ENCODE peak calls at places on chromosome 2, in nine cellular contexts. One of them, this sample, is unnamed.

GRCh38 chr2:69227717-69228116 is 159.3 kb downstream of the GFPT1 start:
- DNase-seq in HTR-8/SVneo: no peak
- DNase-seq in CMK: no peak
- DNase-seq in HT1080: no peak
- DNase-seq in C1 segment of cervical spinal cord: no peak
- DNase-seq in stimulated activated CD4-positive, alpha-beta T cell treated with anti-CD3 and anti-CD28 coated beads, TNF-alpha, amount 100 ng/mL, for 24 hours: no peak
- DNase-seq in lung microvascular endothelial cell: no peak
- DNase-seq in occipital lobe: no peak
- DNase-seq in astrocyte: no peak
- DNase-seq in this sample: no peak

GRCh38 chr2:172093416-172094318 is 8.4 kb downstream of the DLX1 start:
- DNase-seq in CMK: no peak
- DNase-seq in astrocyte: no peak
- DNase-seq in C1 segment of cervical spinal cord: no peak
- DNase-seq in occipital lobe: no peak
- DNase-seq in HTR-8/SVneo: no peak
- DNase-seq in HT1080: no peak
- DNase-seq in lung microvascular endothelial cell: no peak
- DNase-seq in stimulated activated CD4-positive, alpha-beta T cell treated with anti-CD3 and anti-CD28 coated beads, TNF-alpha, amount 100 ng/mL, for 24 hours: no peak
- DNase-seq in this sample: no peak

GRCh38 chr2:234694244-234695013 is 197.5 kb upstream of the ARL4C start:
- DNase-seq in CMK: no peak
- DNase-seq in astrocyte: peak
- DNase-seq in occipital lobe: no peak
- DNase-seq in stimulated activated CD4-positive, alpha-beta T cell treated with anti-CD3 and anti-CD28 coated beads, TNF-alpha, amount 100 ng/mL, for 24 hours: no peak
- DNase-seq in HT1080: peak
- DNase-seq in lung microvascular endothelial cell: peak
- DNase-seq in C1 segment of cervical spinal cord: no peak
- DNase-seq in HTR-8/SVneo: peak
- DNase-seq in this sample: no peak

GRCh38 chr2:84741182-84741822 is 139.6 kb downstream of the TRABD2A start:
- DNase-seq in stimulated activated CD4-positive, alpha-beta T cell treated with anti-CD3 and anti-CD28 coated beads, TNF-alpha, amount 100 ng/mL, for 24 hours: peak
- DNase-seq in HT1080: peak
- DNase-seq in astrocyte: no peak
- DNase-seq in occipital lobe: no peak
- DNase-seq in CMK: peak
- DNase-seq in C1 segment of cervical spinal cord: no peak
- DNase-seq in HTR-8/SVneo: peak
- DNase-seq in lung microvascular endothelial cell: peak
- DNase-seq in this sample: no peak

GRCh38 chr2:165814473-165814872 is 20.4 kb upstream of the GALNT3 start:
- DNase-seq in stimulated activated CD4-positive, alpha-beta T cell treated with anti-CD3 and anti-CD28 coated beads, TNF-alpha, amount 100 ng/mL, for 24 hours: no peak
- DNase-seq in astrocyte: no peak
- DNase-seq in CMK: no peak
- DNase-seq in HTR-8/SVneo: no peak
- DNase-seq in HT1080: no peak
- DNase-seq in occipital lobe: no peak
- DNase-seq in C1 segment of cervical spinal cord: no peak
- DNase-seq in lung microvascular endothelial cell: no peak
- DNase-seq in this sample: no peak

GRCh38 chr2:232981356-232981755 is 31.7 kb downstream of the NGEF start:
- DNase-seq in C1 segment of cervical spinal cord: no peak
- DNase-seq in HT1080: no peak
- DNase-seq in CMK: no peak
- DNase-seq in astrocyte: no peak
- DNase-seq in HTR-8/SVneo: no peak
- DNase-seq in occipital lobe: no peak
- DNase-seq in stimulated activated CD4-positive, alpha-beta T cell treated with anti-CD3 and anti-CD28 coated beads, TNF-alpha, amount 100 ng/mL, for 24 hours: no peak
- DNase-seq in lung microvascular endothelial cell: no peak
- DNase-seq in this sample: no peak

GRCh38 chr2:120552800-120553471 is 182.7 kb upstream of the GLI2 start:
- DNase-seq in C1 segment of cervical spinal cord: no peak
- DNase-seq in stimulated activated CD4-positive, alpha-beta T cell treated with anti-CD3 and anti-CD28 coated beads, TNF-alpha, amount 100 ng/mL, for 24 hours: peak
- DNase-seq in CMK: no peak
- DNase-seq in HT1080: peak
- DNase-seq in occipital lobe: peak
- DNase-seq in HTR-8/SVneo: peak
- DNase-seq in lung microvascular endothelial cell: peak
- DNase-seq in astrocyte: peak
- DNase-seq in this sample: peak

GRCh38 chr2:158323381-158323780 is 133.2 kb downstream of the CCDC148 start:
- DNase-seq in HT1080: no peak
- DNase-seq in C1 segment of cervical spinal cord: no peak
- DNase-seq in occipital lobe: no peak
- DNase-seq in stimulated activated CD4-positive, alpha-beta T cell treated with anti-CD3 and anti-CD28 coated beads, TNF-alpha, amount 100 ng/mL, for 24 hours: no peak
- DNase-seq in lung microvascular endothelial cell: no peak
- DNase-seq in CMK: no peak
- DNase-seq in astrocyte: no peak
- DNase-seq in HTR-8/SVneo: no peak
- DNase-seq in this sample: no peak

GRCh38 chr2:70381821-70382220 is 80.0 kb upstream of the FAM136A start:
- DNase-seq in occipital lobe: no peak
- DNase-seq in lung microvascular endothelial cell: peak
- DNase-seq in HTR-8/SVneo: peak
- DNase-seq in C1 segment of cervical spinal cord: no peak
- DNase-seq in HT1080: peak
- DNase-seq in stimulated activated CD4-positive, alpha-beta T cell treated with anti-CD3 and anti-CD28 coated beads, TNF-alpha, amount 100 ng/mL, for 24 hours: no peak
- DNase-seq in CMK: no peak
- DNase-seq in astrocyte: peak
- DNase-seq in this sample: no peak

GRCh38 chr2:167052825-167053224 is 164.5 kb downstream of the XIRP2 start:
- DNase-seq in lung microvascular endothelial cell: no peak
- DNase-seq in HTR-8/SVneo: no peak
- DNase-seq in stimulated activated CD4-positive, alpha-beta T cell treated with anti-CD3 and anti-CD28 coated beads, TNF-alpha, amount 100 ng/mL, for 24 hours: no peak
- DNase-seq in HT1080: peak
- DNase-seq in astrocyte: peak
- DNase-seq in C1 segment of cervical spinal cord: no peak
- DNase-seq in CMK: no peak
- DNase-seq in occipital lobe: no peak
- DNase-seq in this sample: no peak

GRCh38 chr2:202588647-202589581 is 45.9 kb upstream of the FAM117B start:
- DNase-seq in HT1080: peak
- DNase-seq in CMK: peak
- DNase-seq in C1 segment of cervical spinal cord: no peak
- DNase-seq in occipital lobe: peak
- DNase-seq in stimulated activated CD4-positive, alpha-beta T cell treated with anti-CD3 and anti-CD28 coated beads, TNF-alpha, amount 100 ng/mL, for 24 hours: peak
- DNase-seq in astrocyte: peak
- DNase-seq in lung microvascular endothelial cell: peak
- DNase-seq in HTR-8/SVneo: peak
- DNase-seq in this sample: peak

GRCh38 chr2:126976721-126977328 is 78.1 kb downstream of the TEX51 start:
- DNase-seq in astrocyte: no peak
- DNase-seq in HTR-8/SVneo: no peak
- DNase-seq in occipital lobe: no peak
- DNase-seq in CMK: no peak
- DNase-seq in C1 segment of cervical spinal cord: no peak
- DNase-seq in stimulated activated CD4-positive, alpha-beta T cell treated with anti-CD3 and anti-CD28 coated beads, TNF-alpha, amount 100 ng/mL, for 24 hours: no peak
- DNase-seq in HT1080: no peak
- DNase-seq in lung microvascular endothelial cell: no peak
- DNase-seq in this sample: no peak

GRCh38 chr2:99643824-99644787 is 154.3 kb upstream of the REV1 start:
- DNase-seq in astrocyte: peak
- DNase-seq in HTR-8/SVneo: no peak
- DNase-seq in CMK: no peak
- DNase-seq in stimulated activated CD4-positive, alpha-beta T cell treated with anti-CD3 and anti-CD28 coated beads, TNF-alpha, amount 100 ng/mL, for 24 hours: no peak
- DNase-seq in lung microvascular endothelial cell: peak
- DNase-seq in occipital lobe: no peak
- DNase-seq in C1 segment of cervical spinal cord: no peak
- DNase-seq in HT1080: no peak
- DNase-seq in this sample: no peak

GRCh38 chr2:205687018-205687956 is 5.0 kb downstream of the NRP2 start:
- DNase-seq in C1 segment of cervical spinal cord: no peak
- DNase-seq in HTR-8/SVneo: no peak
- DNase-seq in lung microvascular endothelial cell: no peak
- DNase-seq in HT1080: no peak
- DNase-seq in occipital lobe: no peak
- DNase-seq in stimulated activated CD4-positive, alpha-beta T cell treated with anti-CD3 and anti-CD28 coated beads, TNF-alpha, amount 100 ng/mL, for 24 hours: no peak
- DNase-seq in astrocyte: no peak
- DNase-seq in CMK: no peak
- DNase-seq in this sample: no peak

GRCh38 chr2:40384714-40385113 is 67.2 kb downstream of the SLC8A1 start:
- DNase-seq in occipital lobe: no peak
- DNase-seq in CMK: no peak
- DNase-seq in HT1080: no peak
- DNase-seq in C1 segment of cervical spinal cord: no peak
- DNase-seq in astrocyte: peak
- DNase-seq in stimulated activated CD4-positive, alpha-beta T cell treated with anti-CD3 and anti-CD28 coated beads, TNF-alpha, amount 100 ng/mL, for 24 hours: no peak
- DNase-seq in HTR-8/SVneo: no peak
- DNase-seq in lung microvascular endothelial cell: peak
- DNase-seq in this sample: no peak

GRCh38 chr2:47891369-47892337 is 14.6 kb downstream of the FBXO11 start:
- DNase-seq in HTR-8/SVneo: no peak
- DNase-seq in C1 segment of cervical spinal cord: no peak
- DNase-seq in lung microvascular endothelial cell: no peak
- DNase-seq in CMK: no peak
- DNase-seq in stimulated activated CD4-positive, alpha-beta T cell treated with anti-CD3 and anti-CD28 coated beads, TNF-alpha, amount 100 ng/mL, for 24 hours: no peak
- DNase-seq in occipital lobe: no peak
- DNase-seq in HT1080: no peak
- DNase-seq in astrocyte: peak
- DNase-seq in this sample: no peak

GRCh38 chr2:239954166-239955085 is 70.7 kb downstream of the NDUFA10 start:
- DNase-seq in astrocyte: peak
- DNase-seq in lung microvascular endothelial cell: no peak
- DNase-seq in stimulated activated CD4-positive, alpha-beta T cell treated with anti-CD3 and anti-CD28 coated beads, TNF-alpha, amount 100 ng/mL, for 24 hours: no peak
- DNase-seq in CMK: no peak
- DNase-seq in C1 segment of cervical spinal cord: no peak
- DNase-seq in HT1080: no peak
- DNase-seq in HTR-8/SVneo: no peak
- DNase-seq in occipital lobe: no peak
- DNase-seq in this sample: no peak

GRCh38 chr2:40127890-40128548 is 323.9 kb downstream of the SLC8A1 start:
- DNase-seq in occipital lobe: no peak
- DNase-seq in lung microvascular endothelial cell: no peak
- DNase-seq in HTR-8/SVneo: peak
- DNase-seq in CMK: no peak
- DNase-seq in stimulated activated CD4-positive, alpha-beta T cell treated with anti-CD3 and anti-CD28 coated beads, TNF-alpha, amount 100 ng/mL, for 24 hours: no peak
- DNase-seq in HT1080: no peak
- DNase-seq in astrocyte: peak
- DNase-seq in C1 segment of cervical spinal cord: no peak
- DNase-seq in this sample: no peak

GRCh38 chr2:132477962-132478361 is 61.4 kb downstream of the GPR39 start:
- DNase-seq in HT1080: no peak
- DNase-seq in CMK: no peak
- DNase-seq in lung microvascular endothelial cell: no peak
- DNase-seq in C1 segment of cervical spinal cord: no peak
- DNase-seq in HTR-8/SVneo: no peak
- DNase-seq in stimulated activated CD4-positive, alpha-beta T cell treated with anti-CD3 and anti-CD28 coated beads, TNF-alpha, amount 100 ng/mL, for 24 hours: no peak
- DNase-seq in astrocyte: peak
- DNase-seq in occipital lobe: no peak
- DNase-seq in this sample: no peak